ENCODE peak calls at places on chromosomes 4 and X, in four cellular contexts. One of them, this sample, is unnamed.

GRCh38 chr4:54794033-54794432 is 136.3 kb downstream of the KIT start:
- DNase-seq in fibroblast of lung: no peak
- DNase-seq in mesendoderm: no peak
- DNase-seq in K562: no peak
- DNase-seq in this sample: no peak

GRCh38 chrX:74925210-74926088 is at the start of gene NEXMIF:
- DNase-seq in fibroblast of lung: peak; percentile 11
- DNase-seq in mesendoderm: no peak
- DNase-seq in K562: no peak
- DNase-seq in this sample: no peak

GRCh38 chrX:114580336-114580735 is 3.5 kb upstream of the HTR2C start:
- DNase-seq in fibroblast of lung: no peak
- DNase-seq in mesendoderm: peak; percentile 23
- DNase-seq in K562: no peak
- DNase-seq in this sample: no peak

GRCh38 chr4:184409911-184410692 is 64.2 kb downstream of the IRF2 start:
- DNase-seq in fibroblast of lung: no peak
- DNase-seq in mesendoderm: no peak
- DNase-seq in K562: no peak
- DNase-seq in this sample: no peak

GRCh38 chr4:183356931-183357675 is 34.9 kb upstream of the CLDN24 start:
- DNase-seq in fibroblast of lung: no peak
- DNase-seq in mesendoderm: no peak
- DNase-seq in K562: no peak
- DNase-seq in this sample: no peak

GRCh38 chr4:111991797-111992196 is 153.5 kb upstream of the FAM241A start:
- DNase-seq in fibroblast of lung: peak; percentile 50
- DNase-seq in mesendoderm: no peak
- DNase-seq in K562: no peak
- DNase-seq in this sample: peak; percentile 5

GRCh38 chrX:66050140-66050569 is 10.3 kb upstream of the VSIG4 start:
- DNase-seq in fibroblast of lung: no peak
- DNase-seq in mesendoderm: no peak
- DNase-seq in K562: no peak
- DNase-seq in this sample: no peak

GRCh38 chr4:79651516-79651915 is 243.5 kb upstream of the GK2 start:
- DNase-seq in fibroblast of lung: peak; percentile 70
- DNase-seq in mesendoderm: peak; percentile 64
- DNase-seq in K562: no peak
- DNase-seq in this sample: peak; percentile 36

GRCh38 chr4:48943387-48943786 is 36.8 kb upstream of the OCIAD2 start:
- DNase-seq in fibroblast of lung: no peak
- DNase-seq in mesendoderm: peak; percentile 82
- DNase-seq in K562: no peak
- DNase-seq in this sample: no peak

GRCh38 chr4:113707013-113707412 is 54.5 kb downstream of the CAMK2D start:
- DNase-seq in fibroblast of lung: peak; percentile 67
- DNase-seq in mesendoderm: no peak
- DNase-seq in K562: no peak
- DNase-seq in this sample: peak; percentile 25

GRCh38 chr4:7459471-7459870 is 24.7 kb upstream of the PSAPL1 start:
- DNase-seq in fibroblast of lung: no peak
- DNase-seq in mesendoderm: no peak
- DNase-seq in K562: no peak
- DNase-seq in this sample: no peak

GRCh38 chr4:55358668-55359067 is 12.6 kb downstream of the SRD5A3 start:
- DNase-seq in fibroblast of lung: peak; percentile 84
- DNase-seq in mesendoderm: no peak
- DNase-seq in K562: no peak
- DNase-seq in this sample: peak; percentile 85

GRCh38 chrX:30586516-30586915 is 8.9 kb upstream of the TASL start:
- DNase-seq in fibroblast of lung: no peak
- DNase-seq in mesendoderm: no peak
- DNase-seq in K562: no peak
- DNase-seq in this sample: no peak

GRCh38 chr4:80694178-80694577 is 336.3 kb upstream of the BMP3 start:
- DNase-seq in fibroblast of lung: peak; percentile 47
- DNase-seq in mesendoderm: no peak
- DNase-seq in K562: no peak
- DNase-seq in this sample: peak; percentile 19

GRCh38 chrX:134377537-134377936 is 82.4 kb upstream of the HPRT1 start:
- DNase-seq in fibroblast of lung: peak; percentile 55
- DNase-seq in mesendoderm: peak; percentile 4
- DNase-seq in K562: no peak
- DNase-seq in this sample: peak; percentile 42

GRCh38 chr4:92969650-92970370 is 666.0 kb downstream of the GRID2 start:
- DNase-seq in fibroblast of lung: peak; percentile 97
- DNase-seq in mesendoderm: peak; percentile 71
- DNase-seq in K562: no peak
- DNase-seq in this sample: peak; percentile 94

GRCh38 chr4:88523325-88524129 is at the start of gene PYURF:
- DNase-seq in fibroblast of lung: peak; percentile 95
- DNase-seq in mesendoderm: peak; percentile 96
- DNase-seq in K562: peak; percentile 91
- DNase-seq in this sample: peak; percentile 99

GRCh38 chrX:47358387-47359065 is 11.9 kb upstream of the ZNF157 start:
- DNase-seq in fibroblast of lung: no peak
- DNase-seq in mesendoderm: no peak
- DNase-seq in K562: no peak
- DNase-seq in this sample: no peak

GRCh38 chr4:3041192-3042142 is 32.9 kb downstream of the HTT-AS start:
- DNase-seq in fibroblast of lung: peak; percentile 47
- DNase-seq in mesendoderm: peak; percentile 26
- DNase-seq in K562: no peak
- DNase-seq in this sample: peak; percentile 63

GRCh38 chr4:48467442-48467841 is 15.7 kb upstream of the SLC10A4 start:
- DNase-seq in fibroblast of lung: no peak
- DNase-seq in mesendoderm: no peak
- DNase-seq in K562: no peak
- DNase-seq in this sample: no peak

GRCh38 chr4:24003476-24003875 is 113.6 kb upstream of the PPARGC1A start:
- DNase-seq in fibroblast of lung: peak; percentile 9
- DNase-seq in mesendoderm: peak; percentile 84
- DNase-seq in K562: no peak
- DNase-seq in this sample: no peak

GRCh38 chr4:76513517-76513916 is 78.5 kb downstream of the SHROOM3 start:
- DNase-seq in fibroblast of lung: no peak
- DNase-seq in mesendoderm: no peak
- DNase-seq in K562: no peak
- DNase-seq in this sample: no peak

GRCh38 chr4:76515975-76516853 is 81.2 kb downstream of the SHROOM3 start:
- DNase-seq in fibroblast of lung: no peak
- DNase-seq in mesendoderm: no peak
- DNase-seq in K562: no peak
- DNase-seq in this sample: no peak

GRCh38 chr4:76514087-76514486 is 79.1 kb downstream of the SHROOM3 start:
- DNase-seq in fibroblast of lung: no peak
- DNase-seq in mesendoderm: no peak
- DNase-seq in K562: no peak
- DNase-seq in this sample: no peak

DNA sequence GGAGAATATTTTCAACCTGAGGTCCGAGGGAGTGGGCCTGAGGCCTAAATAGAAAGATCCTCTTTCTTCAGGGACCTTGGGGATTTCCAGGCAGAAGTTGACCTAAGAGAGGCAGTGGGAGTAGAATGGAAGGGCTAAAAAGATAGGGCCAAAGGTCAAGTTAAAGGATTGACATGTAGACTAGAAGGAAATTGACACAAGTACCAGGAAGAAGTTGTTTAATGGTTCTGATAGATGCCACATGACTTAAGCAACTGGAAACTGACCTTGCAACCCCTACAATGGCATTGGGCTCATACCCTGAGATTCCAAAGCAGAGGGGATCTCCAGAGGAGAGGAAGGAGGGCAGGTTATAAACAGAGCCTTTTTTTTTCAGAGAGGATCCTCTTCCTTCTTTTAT is 77.0 kb downstream of the SHROOM3 start:
- DNase-seq in fibroblast of lung: no peak
- DNase-seq in mesendoderm: no peak
- DNase-seq in K562: no peak
- DNase-seq in this sample: no peak
- H3K9ac ChIP-seq in fibroblast of lung: no peak overlapping the region
- H3K9ac ChIP-seq in mesendoderm: no peak overlapping the region
- H3K9ac ChIP-seq in K562: no peak overlapping the region
- H3K9ac ChIP-seq in this sample: no peak overlapping the region

GRCh38 chr4:40728341-40728740 is 21.4 kb upstream of the NSUN7 start:
- DNase-seq in fibroblast of lung: no peak
- DNase-seq in mesendoderm: no peak
- DNase-seq in K562: no peak
- DNase-seq in this sample: no peak
- H3K9ac ChIP-seq in fibroblast of lung: no peak overlapping the region
- H3K9ac ChIP-seq in mesendoderm: no peak overlapping the region
- H3K9ac ChIP-seq in K562: no peak overlapping the region
- H3K9ac ChIP-seq in this sample: no peak overlapping the region

GRCh38 chr4:137638934-137639333 is 106.6 kb upstream of the PCDH18 start:
- DNase-seq in fibroblast of lung: no peak
- DNase-seq in mesendoderm: no peak
- DNase-seq in K562: no peak
- DNase-seq in this sample: no peak

GRCh38 chr4:137635108-137635507 is 102.8 kb upstream of the PCDH18 start:
- DNase-seq in fibroblast of lung: no peak
- DNase-seq in mesendoderm: no peak
- DNase-seq in K562: no peak
- DNase-seq in this sample: peak; percentile 90

GRCh38 chr4:137632842-137633241 is 100.5 kb upstream of the PCDH18 start:
- DNase-seq in fibroblast of lung: no peak
- DNase-seq in mesendoderm: no peak
- DNase-seq in K562: no peak
- DNase-seq in this sample: no peak

GRCh38 chr4:137631605-137632004 is 99.3 kb upstream of the PCDH18 start:
- DNase-seq in fibroblast of lung: no peak
- DNase-seq in mesendoderm: no peak
- DNase-seq in K562: no peak
- DNase-seq in this sample: no peak

DNA sequence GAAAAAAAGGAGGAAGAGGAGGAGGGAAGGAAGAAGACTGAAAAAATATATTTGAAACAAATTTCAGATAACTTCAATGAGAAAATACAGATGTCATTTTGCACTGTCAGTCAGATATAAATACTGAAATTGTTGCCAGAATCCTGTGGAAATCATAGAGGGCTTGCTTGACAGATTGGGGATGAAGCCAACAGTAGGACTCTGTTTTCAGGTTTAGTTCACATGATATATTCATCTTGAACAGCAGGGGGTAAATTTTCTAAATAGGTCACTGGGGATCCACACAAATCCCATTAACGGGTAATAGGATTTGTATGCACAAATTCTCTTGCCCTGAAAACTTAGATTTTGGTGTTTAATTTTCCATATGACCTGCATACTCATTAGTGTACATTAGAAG is 103.3 kb upstream of the PCDH18 start:
- DNase-seq in fibroblast of lung: no peak
- DNase-seq in mesendoderm: peak; percentile 14
- DNase-seq in K562: no peak
- DNase-seq in this sample: peak; percentile 53
- H3K9ac ChIP-seq in fibroblast of lung: no peak overlapping the region
- H3K9ac ChIP-seq in mesendoderm: no peak overlapping the region
- H3K9ac ChIP-seq in K562: no peak overlapping the region
- H3K9ac ChIP-seq in this sample: peak overlapping the region; percentile 86

GRCh38 chr4:174522183-174523002 is at the start of gene HPGD:
- DNase-seq in fibroblast of lung: peak; percentile 13
- DNase-seq in mesendoderm: peak; percentile 79
- DNase-seq in K562: peak; percentile 30
- DNase-seq in this sample: peak; percentile 72

GRCh38 chr4:174524242-174524641 is 2.0 kb upstream of the HPGD start:
- DNase-seq in fibroblast of lung: no peak
- DNase-seq in mesendoderm: no peak
- DNase-seq in K562: peak; percentile 28
- DNase-seq in this sample: no peak

GRCh38 chr4:174523003-174523693 is 860 bp upstream of the HPGD start:
- DNase-seq in fibroblast of lung: no peak
- DNase-seq in mesendoderm: peak; percentile 54
- DNase-seq in K562: no peak
- DNase-seq in this sample: peak; percentile 40

GRCh38 chr4:174520655-174521054 is 1.6 kb downstream of the HPGD start:
- DNase-seq in fibroblast of lung: no peak
- DNase-seq in mesendoderm: no peak
- DNase-seq in K562: no peak
- DNase-seq in this sample: peak; percentile 34

GRCh38 chr4:174521800-174522182 is 497 bp downstream of the HPGD start:
- DNase-seq in fibroblast of lung: no peak
- DNase-seq in mesendoderm: peak; percentile 38
- DNase-seq in K562: no peak
- DNase-seq in this sample: no peak
- H3K9ac ChIP-seq in fibroblast of lung: no peak overlapping the region
- H3K9ac ChIP-seq in mesendoderm: peak overlapping the region; percentile 46
- H3K9ac ChIP-seq in K562: peak overlapping the region; percentile 93
- H3K9ac ChIP-seq in this sample: peak overlapping the region; percentile 60